ENCODE peak calls at places on chromosomes 6 and 20, in five cellular contexts. F is GM23248, S is fibroblast of lung, D is SK-N-MC, T is A673. A is an unnamed sample.

GRCh38 chr6:124669713-124670480 is 292.3 kb upstream of the RNF217 start:
- DNase-seq in T (no peak), S (peak), F (peak), D (no peak), A (no peak)

GRCh38 chr6:76703786-76704185 is 631.3 kb upstream of the IMPG1 start:
- DNase-seq in F (peak), T (no peak), D (no peak), S (no peak), A (no peak)

GRCh38 chr20:18052856-18053255 is 4.9 kb downstream of the OVOL2 start:
- DNase-seq in S (no peak), T (no peak), D (no peak), F (no peak), A (no peak)

GRCh38 chr20:5168582-5169396 is 42.0 kb downstream of the CDS2 start:
- DNase-seq in D (peak), S (peak), T (peak), F (peak), A (peak)

GRCh38 chr6:135033238-135033637 is 21.4 kb downstream of the HBS1L start:
- DNase-seq in F (no peak), D (no peak), T (no peak), S (no peak), A (no peak)

GRCh38 chr6:49526598-49526997 is 23.9 kb upstream of the C6orf141 start:
- DNase-seq in F (no peak), S (no peak), D (no peak), T (no peak), A (no peak)

GRCh38 chr6:154605207-154605877 is 94.9 kb upstream of the CNKSR3 start:
- DNase-seq in D (no peak), F (no peak), S (peak), T (peak), A (no peak)

GRCh38 chr6:92541457-92542060 is 877.8 kb downstream of the EPHA7 start:
- DNase-seq in D (no peak), T (no peak), F (no peak), S (peak), A (no peak)

GRCh38 chr6:30725713-30726505 is 5.8 kb downstream of the TUBB start:
- DNase-seq in T (peak), S (peak), D (no peak), F (peak), A (no peak)

GRCh38 chr6:45376310-45377040 is 1.3 kb downstream of the SUPT3H start:
- DNase-seq in F (peak), S (peak), D (no peak), T (no peak), A (peak)

GRCh38 chr6:27558028-27558724 is 85.3 kb upstream of the ZNF184 start:
- DNase-seq in S (no peak), D (no peak), T (no peak), F (no peak), A (no peak)
- TF ChIP-seq EZH2 in S (no peak), D (no peak), T (no peak), F (peak), A (no peak)

GRCh38 chr20:13219327-13220193 is 1.5 kb upstream of the ISM1 start:
- DNase-seq in T (no peak), D (no peak), F (no peak), S (no peak), A (no peak)
- TF ChIP-seq EZH2 in T (peak), D (peak), F (no peak), S (no peak), A (peak)

DNA sequence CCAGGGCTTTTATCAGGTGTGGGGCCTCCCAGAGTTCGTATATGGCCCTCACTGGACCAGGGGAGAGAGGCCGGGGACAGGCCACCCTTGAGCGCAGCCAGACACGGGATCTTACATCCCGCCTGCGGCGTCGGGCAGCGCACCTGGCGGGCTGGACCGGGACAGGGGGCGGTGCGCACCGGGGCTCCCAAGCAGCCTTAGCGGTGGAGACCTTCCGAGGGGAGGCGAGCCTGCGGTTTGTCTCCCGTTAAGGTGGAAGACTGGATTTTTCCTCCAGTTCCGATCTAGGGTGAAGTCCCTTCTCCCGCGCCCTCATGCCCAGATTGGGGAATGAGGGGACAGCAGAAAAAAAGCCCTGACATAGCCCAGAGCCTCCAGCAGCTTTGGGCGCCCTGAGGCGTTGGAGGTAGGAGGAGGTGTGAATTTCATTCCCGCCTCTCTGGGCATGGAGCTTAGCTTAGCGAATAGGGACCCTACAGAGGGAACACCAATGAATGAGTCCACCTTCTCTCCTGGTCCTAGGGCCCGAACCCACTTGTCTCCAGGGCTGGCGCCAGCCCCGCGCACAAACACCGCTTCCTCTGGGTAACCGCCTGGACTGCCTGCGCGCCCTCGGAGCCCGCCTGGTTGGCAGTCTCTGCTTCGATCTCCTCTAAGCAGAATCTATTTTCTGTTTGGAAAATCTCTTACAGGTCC is 6.7 kb upstream of the LAMP5 start:
- DNase-seq in T (no peak), S (no peak), F (no peak), D (no peak), A (no peak)
- TF ChIP-seq EZH2 in T (no peak), S (peak), F (no peak), D (no peak), A (peak)

DNA sequence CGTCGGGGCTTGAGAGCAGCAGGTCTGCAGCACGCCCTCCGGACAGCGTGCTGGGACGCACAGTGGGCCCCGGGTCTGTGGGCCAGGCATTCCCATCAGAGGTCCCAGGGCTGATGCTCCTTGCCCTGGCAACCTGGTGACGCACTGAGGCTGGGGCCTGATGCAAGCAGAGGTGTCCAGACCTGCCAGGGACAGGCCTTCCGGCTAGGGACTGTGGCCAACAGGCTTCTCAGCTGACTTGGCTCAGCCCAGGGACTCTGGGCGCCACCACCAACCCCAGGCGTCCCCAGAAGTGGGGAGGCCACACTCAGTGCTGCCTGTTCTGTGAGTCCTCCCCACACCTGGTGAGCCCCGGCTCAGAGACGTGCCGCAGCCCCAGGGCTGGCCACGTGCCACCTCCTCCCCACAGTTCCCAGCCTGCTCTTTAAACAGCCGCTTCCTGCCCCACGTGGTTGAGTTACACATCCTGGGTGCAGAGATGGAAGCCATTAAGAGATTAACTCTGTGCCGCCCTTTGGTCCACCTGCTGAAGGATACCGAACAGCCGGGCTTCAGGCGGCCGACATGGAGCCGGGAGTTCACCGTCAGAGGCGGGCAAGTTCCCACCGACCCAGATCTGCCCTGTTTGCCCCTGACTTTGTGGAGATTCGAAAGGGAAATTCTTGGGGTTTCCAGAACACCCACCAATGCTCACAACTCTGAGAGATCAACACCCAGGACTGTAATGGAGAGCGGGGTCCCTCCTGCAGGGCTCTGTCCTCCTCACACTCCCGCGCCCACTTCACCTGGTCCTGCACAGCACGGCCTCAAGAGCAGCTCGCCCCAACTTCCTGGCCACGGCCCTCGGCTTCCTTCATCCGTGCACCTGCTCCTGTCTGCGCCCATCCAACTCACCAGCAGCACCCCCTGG is 37.6 kb upstream of the ZBP1 start:
- DNase-seq in F (no peak), S (no peak), T (peak), D (no peak), A (no peak)
- TF ChIP-seq EZH2 in F (no peak), S (no peak), T (no peak), D (no peak), A (no peak)

DNA sequence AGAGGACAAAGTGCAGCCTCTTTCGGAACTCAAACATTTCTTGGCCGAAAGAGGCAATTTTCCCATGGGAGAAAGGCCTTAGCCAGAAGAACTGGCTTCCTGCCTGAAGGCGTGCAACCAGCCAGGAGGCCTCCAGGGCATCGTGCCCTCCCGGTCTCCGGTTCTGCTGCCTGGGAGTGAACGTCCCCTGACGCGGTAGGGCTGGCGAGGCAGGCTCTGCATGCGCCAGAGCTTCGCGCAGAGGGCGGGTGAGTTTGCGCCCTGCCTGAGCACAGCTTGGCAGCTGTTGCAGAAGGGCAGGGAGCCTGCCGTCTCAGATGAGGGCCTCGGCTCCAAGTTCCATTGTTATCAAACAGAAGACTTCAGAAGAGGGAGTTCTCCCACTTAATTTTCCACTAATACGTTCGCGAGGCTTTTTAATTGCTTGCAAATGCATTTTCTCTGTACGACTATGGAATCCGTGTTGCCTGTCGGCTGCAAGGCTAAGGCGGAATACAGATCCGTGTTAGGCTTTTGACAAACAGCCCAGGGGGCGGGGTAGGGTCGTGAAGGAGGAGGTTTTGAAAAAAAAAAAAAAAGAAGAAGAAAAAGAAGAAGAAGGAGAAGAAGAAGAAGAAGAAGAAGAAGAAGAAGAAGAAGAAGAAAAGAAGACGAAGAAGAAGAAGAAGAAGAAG is 5.5 kb upstream of the TFAP2D start:
- DNase-seq in S (no peak), D (no peak), F (no peak), T (no peak), A (no peak)
- TF ChIP-seq EZH2 in S (no peak), D (no peak), F (no peak), T (peak), A (peak)

A was measured in hepatocyte.